ENCODE peak calls at places on chromosomes 2 and 18, in eight cellular contexts. H is dorsolateral prefrontal cortex, C is mammary epithelial cell, M is CD14-positive monocyte, Z is tibial artery, N is H9, U is uterus, K is right lobe of liver. E is an unnamed sample.

GRCh38 chr2:196592912-196593881 is 46.3 kb upstream of the CCDC150 start:
- DNase-seq in U (no peak), C (peak; percentile 35), K (peak; percentile 59), H (peak; percentile 67), N (peak; percentile 66), M (no peak), Z (no peak), E (peak; percentile 35)

GRCh38 chr2:17976871-17977746 is 98.6 kb downstream of the KCNS3 start:
- DNase-seq in N (no peak), K (no peak), M (no peak), U (peak; percentile 31), Z (peak; percentile 76), H (no peak), C (peak; percentile 77), E (no peak)

GRCh38 chr2:107091163-107091864 is 205.3 kb upstream of the ST6GAL2 start:
- DNase-seq in K (no peak), H (no peak), N (no peak), Z (no peak), M (no peak), U (no peak), C (no peak), E (no peak)

GRCh38 chr2:120867290-120868231 is 131.9 kb downstream of the GLI2 start:
- DNase-seq in H (peak; percentile 62), U (peak; percentile 83), C (peak; percentile 55), M (no peak), N (peak; percentile 53), K (peak; percentile 45), Z (peak; percentile 95), E (peak; percentile 58)

GRCh38 chr2:71788601-71789240 is 335.4 kb downstream of the DYSF start:
- DNase-seq in U (no peak), N (no peak), M (no peak), K (no peak), C (no peak), H (no peak), Z (no peak), E (no peak)

GRCh38 chr18:49876536-49876935 is 63.2 kb upstream of the ACAA2 start:
- DNase-seq in M (no peak), H (no peak), N (no peak), K (no peak), U (no peak), Z (no peak), C (no peak), E (no peak)

GRCh38 chr2:188395903-188396699 is 104.4 kb downstream of the GULP1 start:
- DNase-seq in U (no peak), N (no peak), M (no peak), C (no peak), K (no peak), Z (no peak), H (no peak), E (no peak)

GRCh38 chr18:29434650-29435049 is 1257.7 kb upstream of the CDH2 start:
- DNase-seq in N (no peak), K (no peak), Z (no peak), U (no peak), M (no peak), C (no peak), H (no peak), E (no peak)

GRCh38 chr2:7029291-7030059 is 112.3 kb downstream of the RNF144A start:
- DNase-seq in H (no peak), Z (no peak), U (no peak), M (no peak), K (no peak), C (no peak), N (no peak), E (no peak)

GRCh38 chr2:3451926-3452671 is 67.2 kb downstream of the ADI1 start:
- DNase-seq in N (no peak), Z (no peak), K (no peak), U (no peak), M (no peak), C (no peak), H (peak; percentile 20), E (no peak)

GRCh38 chr18:35143615-35144596 is 96.9 kb upstream of the ZNF397 start:
- DNase-seq in U (peak; percentile 54), Z (peak; percentile 69), N (peak; percentile 64), C (peak; percentile 27), M (no peak), K (peak; percentile 45), H (peak; percentile 52), E (peak; percentile 50)

GRCh38 chr2:9634121-9634520 is 3.3 kb upstream of the YWHAQ start:
- DNase-seq in K (no peak), N (no peak), H (no peak), M (no peak), Z (no peak), C (no peak), U (no peak), E (no peak)

GRCh38 chr18:54149078-54149697 is 75.3 kb downstream of the MBD2 start:
- DNase-seq in Z (no peak), N (no peak), K (no peak), U (peak; percentile 23), M (no peak), H (peak; percentile 30), C (peak; percentile 89), E (no peak)

GRCh38 chr2:233387667-233388528 is 33.6 kb downstream of the DGKD start:
- DNase-seq in Z (peak; percentile 97), U (peak; percentile 94), K (peak; percentile 86), N (no peak), H (peak; percentile 83), M (no peak), C (no peak), E (peak; percentile 69)

GRCh38 chr18:49849331-49850217 is 36.2 kb upstream of the ACAA2 start:
- DNase-seq in M (no peak), C (peak; percentile 98), H (no peak), K (no peak), U (no peak), N (peak; percentile 88), Z (no peak), E (peak; percentile 90)

GRCh38 chr2:69191672-69192071 is 178.7 kb downstream of the ANTXR1 start:
- DNase-seq in C (no peak), Z (no peak), K (no peak), H (no peak), U (no peak), M (no peak), N (no peak), E (no peak)

GRCh38 chr2:238104071-238104511 is 4.0 kb downstream of the ESPNL start:
- DNase-seq in M (peak; percentile 38), Z (peak; percentile 29), C (no peak), N (no peak), K (no peak), H (no peak), U (peak; percentile 9), E (no peak)

GRCh38 chr2:238101891-238102841 is 2.0 kb downstream of the ESPNL start:
- DNase-seq in U (peak; percentile 8), H (no peak), Z (no peak), K (no peak), C (no peak), M (peak; percentile 42), N (peak; percentile 46), E (no peak)

GRCh38 chr2:238102865-238103264 is 2.7 kb downstream of the ESPNL start:
- DNase-seq in N (no peak), M (no peak), C (no peak), K (no peak), H (no peak), Z (no peak), U (peak; percentile 7), E (no peak)

GRCh38 chr2:238104521-238105311 is 4.6 kb downstream of the ESPNL start:
- DNase-seq in N (peak; percentile 31), U (peak; percentile 12), C (no peak), M (peak; percentile 41), H (peak; percentile 15), K (no peak), Z (peak; percentile 56), E (no peak)

DNA sequence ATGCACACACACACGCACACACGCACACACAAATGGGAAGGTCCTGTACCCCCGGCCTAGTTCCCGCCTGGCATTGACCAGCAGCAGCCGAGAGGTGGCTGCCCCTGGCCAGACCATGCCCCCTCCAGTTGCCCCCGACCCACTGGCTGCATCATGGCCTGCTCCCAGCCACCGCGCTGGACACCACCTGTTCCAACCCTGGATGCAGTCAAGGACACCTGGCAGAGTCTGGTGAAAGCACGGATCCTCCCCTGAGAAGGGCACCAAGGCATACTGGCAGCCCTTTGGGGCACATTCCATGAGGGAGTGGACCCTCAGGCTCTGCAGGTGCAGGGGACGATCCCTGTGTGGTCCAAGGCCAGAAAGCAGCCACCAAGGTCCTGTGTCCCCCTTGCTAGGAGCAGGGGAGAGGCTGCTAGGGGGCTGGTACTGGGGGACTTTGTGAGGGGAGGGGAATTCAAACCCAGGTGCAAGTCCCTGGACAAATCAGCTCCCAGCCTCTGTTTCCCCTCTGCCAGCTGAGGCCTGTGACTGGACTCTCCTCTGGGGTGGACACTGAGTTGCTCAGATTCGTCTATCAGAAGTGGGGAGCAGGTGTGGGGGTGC is 3.4 kb downstream of the ESPNL start:
- DNase-seq in N (peak; percentile 16), K (peak; percentile 3), M (peak; percentile 31), Z (no peak), C (no peak), U (peak; percentile 5), H (peak; percentile 20), E (no peak)
- TF ChIP-seq CTCF in N (no peak), K (no peak), M (no peak), Z (no peak), C (no peak), U (no peak), H (no peak), E (no peak)

DNA sequence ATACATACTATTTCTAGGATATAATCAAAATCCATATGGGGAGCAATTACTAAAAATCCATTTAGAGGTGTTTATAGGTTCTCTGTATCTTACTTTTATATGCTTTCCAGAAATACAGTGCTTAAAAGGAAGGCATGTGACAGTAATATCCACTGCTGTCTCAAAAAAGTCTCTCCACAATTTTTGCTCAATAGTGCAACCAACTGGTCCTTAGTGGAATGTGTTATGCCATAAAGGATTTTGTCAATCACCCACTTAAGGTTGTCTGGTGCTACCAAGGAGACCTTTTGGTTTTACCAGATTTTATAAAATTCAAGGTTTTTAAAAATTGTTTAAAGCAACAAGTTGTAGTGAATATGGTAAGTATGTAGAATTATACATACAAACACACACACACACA is 328.5 kb upstream of the DSEL start:
- DNase-seq in Z (no peak), H (no peak), N (no peak), M (no peak), C (peak; percentile 13), U (no peak), K (no peak), E (no peak)
- TF ChIP-seq CTCF in Z (no peak), H (peak; percentile 21), N (peak; percentile 16), M (no peak), C (peak; percentile 53), U (no peak), K (peak; percentile 35), E (no peak)

DNA sequence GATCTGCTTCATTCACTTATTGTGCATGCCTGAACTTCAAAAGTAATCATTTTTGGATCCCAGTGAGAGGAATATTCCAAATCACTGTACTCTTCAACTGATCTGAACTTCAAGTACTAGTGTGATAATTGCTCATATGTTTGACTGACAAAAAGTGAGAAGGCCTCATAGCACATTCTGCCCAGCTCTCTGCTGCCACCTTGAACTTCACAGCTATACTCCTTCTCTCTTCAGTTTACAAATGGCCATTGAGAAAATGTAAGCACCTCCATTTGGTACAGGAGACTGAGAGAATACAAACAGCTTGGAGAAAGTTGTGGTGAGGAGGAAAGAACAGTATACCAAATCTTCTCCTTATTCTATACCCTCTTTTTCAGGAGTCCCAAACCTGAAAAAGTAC is 946.0 kb upstream of the CHAC2 start:
- DNase-seq in H (no peak), N (no peak), M (no peak), C (peak; percentile 9), Z (no peak), U (no peak), K (no peak), E (no peak)
- TF ChIP-seq CTCF in H (no peak), N (peak; percentile 46), M (no peak), C (peak; percentile 36), Z (no peak), U (no peak), K (peak; percentile 28), E (no peak)

GRCh38 chr2:50344509-50345106 is 687.3 kb downstream of the NRXN1 start:
- DNase-seq in C (no peak), M (no peak), U (no peak), K (no peak), Z (no peak), H (no peak), N (peak; percentile 55), E (no peak)
- TF ChIP-seq CTCF in C (peak; percentile 5), M (no peak), U (no peak), K (no peak), Z (no peak), H (peak; percentile 48), N (peak; percentile 69), E (no peak)

E was measured in mucosa of descending colon.